ENCODE peak calls at places on chromosomes 3 and 15, in eight cellular contexts. J is CD8-positive, alpha-beta T cell; L is BJ; H is brain microvascular endothelial cell; K is stomach; B is GM20000; F is sigmoid colon; C is foreskin fibroblast. V is an unnamed sample.

GRCh38 chr15:91965501-91966180 is 112.1 kb downstream of the SLCO3A1 start:
- DNase-seq in J (no peak), L (no peak), H (no peak), K (no peak), B (no peak), F (no peak), C (peak; percentile 83), V (no peak)

GRCh38 chr3:138850151-138850550 is 15.4 kb upstream of the PIK3CB start:
- DNase-seq in J (no peak), L (no peak), H (peak; percentile 19), K (peak; percentile 46), B (no peak), F (no peak), C (peak; percentile 50), V (no peak)

GRCh38 chr15:66772604-66772966 is 70.5 kb downstream of the SMAD6 start:
- DNase-seq in J (no peak), L (no peak), H (no peak), K (no peak), B (no peak), F (no peak), C (no peak), V (no peak)

GRCh38 chr15:47620960-47621681 is 96.2 kb upstream of the SEMA6D start:
- DNase-seq in J (no peak), L (no peak), H (no peak), K (no peak), B (no peak), F (no peak), C (peak; percentile 55), V (no peak)

GRCh38 chr3:105686324-105686897 is 182.4 kb downstream of the CBLB start:
- DNase-seq in J (no peak), L (no peak), H (no peak), K (no peak), B (peak; percentile 18), F (no peak), C (peak; percentile 47), V (no peak)

GRCh38 chr15:37204698-37205097 is 104.3 kb upstream of the MEIS2 start:
- DNase-seq in J (no peak), L (no peak), H (no peak), K (no peak), B (no peak), F (no peak), C (no peak), V (no peak)

GRCh38 chr3:191244242-191244867 is 45.3 kb downstream of the OSTN start:
- DNase-seq in J (no peak), L (no peak), H (no peak), K (no peak), B (no peak), F (no peak), C (peak; percentile 41), V (no peak)

GRCh38 chr3:171056528-171056927 is 30.0 kb upstream of the SLC2A2 start:
- DNase-seq in J (no peak), L (no peak), H (peak; percentile 65), K (no peak), B (no peak), F (no peak), C (peak; percentile 30), V (no peak)

GRCh38 chr15:99016680-99017321 is 9.2 kb upstream of the PGPEP1L start:
- DNase-seq in J (no peak), L (peak; percentile 66), H (no peak), K (no peak), B (no peak), F (no peak), C (peak; percentile 79), V (no peak)

GRCh38 chr3:106332884-106333283 is 464.1 kb upstream of the CBLB start:
- DNase-seq in J (no peak), L (no peak), H (no peak), K (no peak), B (no peak), F (no peak), C (no peak), V (no peak)

GRCh38 chr3:151974067-151974466 is 100.6 kb downstream of the SUCNR1 start:
- DNase-seq in J (no peak), L (peak; percentile 13), H (peak; percentile 71), K (no peak), B (no peak), F (no peak), C (peak; percentile 80), V (no peak)

GRCh38 chr3:65787340-65787739 is 251.4 kb downstream of the MAGI1 start:
- DNase-seq in J (no peak), L (no peak), H (no peak), K (no peak), B (no peak), F (no peak), C (peak; percentile 14), V (no peak)

GRCh38 chr3:169505577-169506155 is 157.8 kb downstream of the MECOM start:
- DNase-seq in J (no peak), L (no peak), H (no peak), K (no peak), B (no peak), F (no peak), C (no peak), V (no peak)

GRCh38 chr3:13461169-13462124 is 18.7 kb upstream of the HDAC11 start:
- DNase-seq in J (peak; percentile 63), L (no peak), H (peak; percentile 10), K (peak; percentile 37), B (peak; percentile 63), F (no peak), C (peak; percentile 49), V (no peak)

GRCh38 chr3:118556983-118557382 is 477.7 kb downstream of the IGSF11 start:
- DNase-seq in J (no peak), L (no peak), H (no peak), K (no peak), B (no peak), F (no peak), C (no peak), V (no peak)

DNA sequence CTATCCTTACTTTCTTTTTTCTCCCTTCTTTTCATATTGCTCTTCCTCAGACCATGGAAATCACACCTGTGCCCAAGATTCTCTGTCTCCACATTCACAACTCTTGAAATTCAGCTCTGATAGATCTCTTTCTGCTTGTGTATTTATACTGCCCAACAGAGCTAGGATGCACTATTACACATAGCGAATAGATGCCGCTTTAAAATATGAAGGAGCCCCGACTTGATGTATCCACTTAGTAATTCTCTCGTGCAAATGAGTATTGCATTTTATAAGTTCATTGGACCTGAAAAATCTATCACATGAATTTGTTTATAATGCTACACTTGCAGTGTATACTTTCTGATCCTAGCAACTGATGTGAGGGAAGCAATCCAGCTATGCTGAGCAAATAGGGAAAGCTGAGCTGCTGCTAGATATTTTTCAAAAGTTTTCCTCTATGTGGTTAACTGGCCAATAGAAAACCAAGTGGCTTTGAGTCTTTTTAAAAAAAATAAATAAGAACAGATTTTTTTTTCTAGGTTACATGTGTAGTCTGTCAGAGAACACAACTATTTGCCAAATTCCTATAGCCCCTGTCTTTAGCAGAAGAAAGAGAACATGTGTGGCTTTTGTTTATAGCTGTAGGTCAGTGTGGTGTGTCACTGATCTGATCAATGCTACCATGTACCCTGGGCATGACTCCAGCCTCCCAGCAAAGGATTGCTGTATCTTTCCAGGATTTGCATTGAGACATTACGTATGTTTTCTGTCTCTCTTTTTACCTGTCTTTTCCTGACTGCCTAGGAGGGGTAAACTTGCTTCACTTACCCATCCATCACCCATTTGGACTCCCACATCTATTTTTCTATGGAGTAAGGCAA is 64.2 kb upstream of the LEKR1 start:
- DNase-seq in J (no peak), L (no peak), H (no peak), K (no peak), B (no peak), F (no peak), C (peak; percentile 56), V (no peak)
- TF ChIP-seq CTCF in J (no peak), L (no peak), H (no peak), K (no peak), B (no peak), F (no peak), C (no peak), V (no peak)

GRCh38 chr15:57364282-57365007 is 11.9 kb upstream of the CGNL1 start:
- DNase-seq in J (no peak), L (no peak), H (peak; percentile 39), K (no peak), B (no peak), F (peak; percentile 37), C (peak; percentile 22), V (no peak)
- TF ChIP-seq CTCF in J (no peak), L (peak; percentile 49), H (peak; percentile 81), K (no peak), B (no peak), F (no peak), C (peak; percentile 46), V (peak; percentile 63)

GRCh38 chr3:125166581-125166980 is 46.0 kb downstream of the SLC12A8 start:
- DNase-seq in J (no peak), L (no peak), H (no peak), K (no peak), B (no peak), F (no peak), C (peak; percentile 53), V (no peak)

GRCh38 chr3:125165948-125166553 is 46.5 kb downstream of the SLC12A8 start:
- DNase-seq in J (no peak), L (no peak), H (no peak), K (no peak), B (no peak), F (no peak), C (no peak), V (no peak)

GRCh38 chr3:125163739-125164601 is 48.6 kb downstream of the SLC12A8 start:
- DNase-seq in J (no peak), L (no peak), H (no peak), K (peak; percentile 71), B (no peak), F (no peak), C (no peak), V (no peak)

GRCh38 chr3:125168711-125169410 is 43.7 kb downstream of the SLC12A8 start:
- DNase-seq in J (no peak), L (no peak), H (no peak), K (no peak), B (no peak), F (no peak), C (peak; percentile 28), V (no peak)

GRCh38 chr3:125165189-125165947 is 47.2 kb downstream of the SLC12A8 start:
- DNase-seq in J (no peak), L (no peak), H (peak; percentile 48), K (no peak), B (peak; percentile 34), F (no peak), C (peak; percentile 53), V (no peak)
- TF ChIP-seq CTCF in J (no peak), L (peak; percentile 70), H (peak; percentile 87), K (peak; percentile 39), B (peak; percentile 32), F (peak; percentile 45), C (peak; percentile 69), V (peak; percentile 71)

DNA sequence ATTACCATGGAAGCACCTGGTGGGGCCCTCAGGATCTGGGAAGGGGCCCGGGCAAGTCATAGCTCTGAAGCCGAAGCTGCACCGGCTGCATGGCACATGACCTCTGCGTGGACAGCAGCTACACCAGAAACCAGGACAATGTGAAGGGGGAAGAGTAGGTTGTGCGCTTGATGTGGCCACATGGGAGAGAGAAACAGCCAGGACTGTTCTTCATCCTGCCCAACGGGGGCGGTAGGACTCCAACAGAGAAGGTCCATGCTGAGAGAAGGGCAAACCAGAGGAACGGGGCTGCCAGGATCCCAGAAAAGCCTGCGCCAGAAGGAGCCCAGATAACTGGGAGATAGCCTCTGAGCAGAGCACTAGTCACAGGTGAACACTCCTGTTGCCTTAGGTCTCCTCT is 54.9 kb upstream of the PRR20G start:
- DNase-seq in J (no peak), L (no peak), H (no peak), K (no peak), B (no peak), F (no peak), C (no peak), V (no peak)
- TF ChIP-seq CTCF in J (no peak), L (no peak), H (no peak), K (no peak), B (no peak), F (no peak), C (no peak), V (peak; percentile 35)

V was measured in type B pancreatic cell.